ENCODE peak calls at places on chromosome 16, in nine cellular contexts. Y is stimulated activated effector memory CD8-positive, alpha-beta T cell treated with anti-CD3 and anti-CD28 coated beads, Interleukin-12 subunit alpha, Interleukin-12 subunit beta, amount 100 ng/mL, for 72 hours; B is EH; Q is kidney tubule cell; C is naive thymus-derived CD8-positive, alpha-beta T cell; M is stimulated activated naive CD8-positive, alpha-beta T cell treated with anti-CD3 and anti-CD28 coated beads, Interleukin-15, amount 100 ng/mL, for 72 hours; N is astrocyte of the cerebellum; V is KBM-7; T is effector CD4-positive, alpha-beta T cell. S is an unnamed sample.

GRCh38 chr16:82888616-82889015 is 261.8 kb downstream of the CDH13 start:
- DNase-seq in V (no peak), N (peak; percentile 78), Q (no peak), C (no peak), T (no peak), B (peak; percentile 88), M (no peak), Y (no peak), S (peak; percentile 66)

GRCh38 chr16:6803171-6803570 is 529.5 kb upstream of the RBFOX1 start:
- DNase-seq in B (no peak), N (no peak), V (no peak), Q (no peak), M (no peak), Y (no peak), C (no peak), T (no peak), S (no peak)

GRCh38 chr16:8712589-8713361 is 38.4 kb downstream of the ABAT start:
- DNase-seq in Q (no peak), B (no peak), M (no peak), N (no peak), T (no peak), C (no peak), V (no peak), Y (no peak), S (peak; percentile 93)

GRCh38 chr16:85562102-85562786 is 50.9 kb upstream of the GSE1 start:
- DNase-seq in C (no peak), B (no peak), Q (no peak), T (no peak), M (no peak), V (no peak), N (no peak), Y (no peak), S (no peak)

GRCh38 chr16:57476546-57477410 is 9.5 kb downstream of the DOK4 start:
- DNase-seq in T (no peak), M (no peak), N (peak; percentile 27), Q (no peak), B (no peak), V (no peak), Y (no peak), C (no peak), S (no peak)

GRCh38 chr16:66335704-66336329 is 30.7 kb upstream of the CDH5 start:
- DNase-seq in Q (no peak), C (no peak), M (no peak), T (no peak), Y (no peak), B (peak; percentile 45), V (no peak), N (peak; percentile 62), S (peak; percentile 98)

GRCh38 chr16:84022641-84023040 is 20.0 kb downstream of the SLC38A8 start:
- DNase-seq in Q (no peak), B (no peak), T (no peak), M (no peak), N (no peak), C (no peak), Y (no peak), V (no peak), S (no peak)

GRCh38 chr16:70433456-70434103 is 5.3 kb downstream of the ST3GAL2 start:
- DNase-seq in B (peak; percentile 95), Q (peak; percentile 37), Y (no peak), T (no peak), N (peak; percentile 29), M (no peak), V (peak; percentile 51), C (no peak), S (no peak)

GRCh38 chr16:3642397-3643094 is 11.9 kb upstream of the DNASE1 start:
- DNase-seq in N (peak; percentile 13), V (no peak), C (no peak), Y (no peak), M (no peak), B (peak; percentile 47), Q (peak; percentile 25), T (no peak), S (no peak)

S was measured in SJCRH30.